ENCODE peak calls at places on chromosomes 6 and 20, in ten cellular contexts. One of them, this sample, is unnamed.

GRCh38 chr6:75642314-75642713 is 40.6 kb downstream of the SENP6 start:
- DNase-seq in retina: no peak
- DNase-seq in NCI-H2029 treated with DMSO at 0.1 percent for 48 hours: no peak
- DNase-seq in Panc1: no peak
- DNase-seq in NCI-H82: no peak
- DNase-seq in heart left ventricle: no peak
- DNase-seq in NCI-H1092: no peak
- DNase-seq in DMS 273 treated with DMSO at 0.1 percent for 48 hours: no peak
- DNase-seq in NCI-H226: no peak
- DNase-seq in astrocyte of the cerebellum: no peak
- DNase-seq in this sample: no peak

GRCh38 chr6:152529364-152529763 is 107.8 kb downstream of the SYNE1 start:
- DNase-seq in retina: no peak
- DNase-seq in NCI-H2029 treated with DMSO at 0.1 percent for 48 hours: no peak
- DNase-seq in Panc1: no peak
- DNase-seq in NCI-H82: no peak
- DNase-seq in heart left ventricle: no peak
- DNase-seq in NCI-H1092: no peak
- DNase-seq in DMS 273 treated with DMSO at 0.1 percent for 48 hours: no peak
- DNase-seq in NCI-H226: no peak
- DNase-seq in astrocyte of the cerebellum: no peak
- DNase-seq in this sample: peak

GRCh38 chr6:33633084-33633461 is 12.0 kb downstream of the ITPR3 start:
- DNase-seq in retina: peak
- DNase-seq in NCI-H2029 treated with DMSO at 0.1 percent for 48 hours: no peak
- DNase-seq in Panc1: no peak
- DNase-seq in NCI-H82: no peak
- DNase-seq in heart left ventricle: no peak
- DNase-seq in NCI-H1092: no peak
- DNase-seq in DMS 273 treated with DMSO at 0.1 percent for 48 hours: no peak
- DNase-seq in NCI-H226: no peak
- DNase-seq in astrocyte of the cerebellum: no peak
- DNase-seq in this sample: no peak

GRCh38 chr20:12318043-12318442 is 400.4 kb downstream of the BTBD3 start:
- DNase-seq in retina: peak
- DNase-seq in NCI-H2029 treated with DMSO at 0.1 percent for 48 hours: no peak
- DNase-seq in Panc1: no peak
- DNase-seq in NCI-H82: no peak
- DNase-seq in heart left ventricle: no peak
- DNase-seq in NCI-H1092: no peak
- DNase-seq in DMS 273 treated with DMSO at 0.1 percent for 48 hours: no peak
- DNase-seq in NCI-H226: no peak
- DNase-seq in astrocyte of the cerebellum: no peak
- DNase-seq in this sample: no peak

GRCh38 chr20:14604143-14604542 is 266.7 kb upstream of the FLRT3 start:
- DNase-seq in retina: no peak
- DNase-seq in NCI-H2029 treated with DMSO at 0.1 percent for 48 hours: no peak
- DNase-seq in Panc1: no peak
- DNase-seq in NCI-H82: no peak
- DNase-seq in heart left ventricle: no peak
- DNase-seq in NCI-H1092: no peak
- DNase-seq in DMS 273 treated with DMSO at 0.1 percent for 48 hours: no peak
- DNase-seq in NCI-H226: no peak
- DNase-seq in astrocyte of the cerebellum: no peak
- DNase-seq in this sample: no peak

GRCh38 chr20:49675368-49676151 is 38.1 kb downstream of the B4GALT5 start:
- DNase-seq in retina: no peak
- DNase-seq in NCI-H2029 treated with DMSO at 0.1 percent for 48 hours: no peak
- DNase-seq in Panc1: no peak
- DNase-seq in NCI-H82: no peak
- DNase-seq in heart left ventricle: no peak
- DNase-seq in NCI-H1092: no peak
- DNase-seq in DMS 273 treated with DMSO at 0.1 percent for 48 hours: no peak
- DNase-seq in NCI-H226: peak
- DNase-seq in astrocyte of the cerebellum: no peak
- DNase-seq in this sample: no peak

GRCh38 chr6:26216886-26217713 is 129.9 kb downstream of the HFE start:
- DNase-seq in retina: peak
- DNase-seq in NCI-H2029 treated with DMSO at 0.1 percent for 48 hours: peak
- DNase-seq in Panc1: no peak
- DNase-seq in NCI-H82: peak
- DNase-seq in heart left ventricle: peak
- DNase-seq in NCI-H1092: peak
- DNase-seq in DMS 273 treated with DMSO at 0.1 percent for 48 hours: peak
- DNase-seq in NCI-H226: peak
- DNase-seq in astrocyte of the cerebellum: peak
- DNase-seq in this sample: peak

GRCh38 chr6:38306915-38307314 is 332.8 kb downstream of the BTBD9 start:
- DNase-seq in retina: no peak
- DNase-seq in NCI-H2029 treated with DMSO at 0.1 percent for 48 hours: no peak
- DNase-seq in Panc1: no peak
- DNase-seq in NCI-H82: no peak
- DNase-seq in heart left ventricle: no peak
- DNase-seq in NCI-H1092: no peak
- DNase-seq in DMS 273 treated with DMSO at 0.1 percent for 48 hours: no peak
- DNase-seq in NCI-H226: no peak
- DNase-seq in astrocyte of the cerebellum: no peak
- DNase-seq in this sample: no peak

GRCh38 chr6:39812853-39813533 is 20.8 kb downstream of the DAAM2 start:
- DNase-seq in retina: no peak
- DNase-seq in NCI-H2029 treated with DMSO at 0.1 percent for 48 hours: peak
- DNase-seq in Panc1: no peak
- DNase-seq in NCI-H82: peak
- DNase-seq in heart left ventricle: no peak
- DNase-seq in NCI-H1092: no peak
- DNase-seq in DMS 273 treated with DMSO at 0.1 percent for 48 hours: no peak
- DNase-seq in NCI-H226: peak
- DNase-seq in astrocyte of the cerebellum: peak
- DNase-seq in this sample: peak

GRCh38 chr6:71406871-71407860 is 118.6 kb downstream of the OGFRL1 start:
- DNase-seq in retina: no peak
- DNase-seq in NCI-H2029 treated with DMSO at 0.1 percent for 48 hours: no peak
- DNase-seq in Panc1: peak
- DNase-seq in NCI-H82: peak
- DNase-seq in heart left ventricle: no peak
- DNase-seq in NCI-H1092: no peak
- DNase-seq in DMS 273 treated with DMSO at 0.1 percent for 48 hours: no peak
- DNase-seq in NCI-H226: peak
- DNase-seq in astrocyte of the cerebellum: no peak
- DNase-seq in this sample: no peak

GRCh38 chr6:165701564-165702354 is 38.7 kb upstream of the PDE10A start:
- DNase-seq in retina: no peak
- DNase-seq in NCI-H2029 treated with DMSO at 0.1 percent for 48 hours: no peak
- DNase-seq in Panc1: no peak
- DNase-seq in NCI-H82: no peak
- DNase-seq in heart left ventricle: no peak
- DNase-seq in NCI-H1092: no peak
- DNase-seq in DMS 273 treated with DMSO at 0.1 percent for 48 hours: no peak
- DNase-seq in NCI-H226: no peak
- DNase-seq in astrocyte of the cerebellum: no peak
- DNase-seq in this sample: no peak

This sample was measured in foreskin fibroblast.